ENCODE peak calls at places on chromosomes 2 and 18, in nine cellular contexts. One of them, this sample, is unnamed.

GRCh38 chr18:60556326-60556725 is 183.8 kb upstream of the MC4R start:
- DNase-seq in effector CD4-positive, alpha-beta T cell: no peak
- DNase-seq in Right ventricle myocardium superior: no peak
- DNase-seq in GM20000: no peak
- DNase-seq in astrocyte of the hippocampus: no peak
- DNase-seq in stimulated activated naive CD8-positive, alpha-beta T cell treated with anti-CD3 and anti-CD28 coated beads, Interleukin-15, Interleukin-2, amounts not matched to agents 100 U/mL and 50 U/mL, for 24 hours: no peak
- DNase-seq in endothelial cell: no peak
- DNase-seq in NCI-H1105: no peak
- DNase-seq in progenitor cell of endocrine pancreas: no peak
- DNase-seq in this sample: no peak

GRCh38 chr2:62382757-62383156 is 123.2 kb downstream of the TMEM17 start:
- DNase-seq in astrocyte of the hippocampus: peak; percentile 46
- DNase-seq in endothelial cell: no peak
- DNase-seq in NCI-H1105: no peak
- DNase-seq in Right ventricle myocardium superior: no peak
- DNase-seq in effector CD4-positive, alpha-beta T cell: no peak
- DNase-seq in stimulated activated naive CD8-positive, alpha-beta T cell treated with anti-CD3 and anti-CD28 coated beads, Interleukin-15, Interleukin-2, amounts not matched to agents 100 U/mL and 50 U/mL, for 24 hours: no peak
- DNase-seq in GM20000: no peak
- DNase-seq in progenitor cell of endocrine pancreas: no peak
- DNase-seq in this sample: no peak

GRCh38 chr2:127675335-127676261 is at the start of gene LIMS2:
- DNase-seq in astrocyte of the hippocampus: peak; percentile 72
- DNase-seq in progenitor cell of endocrine pancreas: no peak
- DNase-seq in GM20000: no peak
- DNase-seq in stimulated activated naive CD8-positive, alpha-beta T cell treated with anti-CD3 and anti-CD28 coated beads, Interleukin-15, Interleukin-2, amounts not matched to agents 100 U/mL and 50 U/mL, for 24 hours: no peak
- DNase-seq in endothelial cell: no peak
- DNase-seq in effector CD4-positive, alpha-beta T cell: no peak
- DNase-seq in Right ventricle myocardium superior: peak; percentile 75
- DNase-seq in NCI-H1105: no peak
- DNase-seq in this sample: peak; percentile 68

GRCh38 chr2:12397861-12398260 is 318.9 kb upstream of the TRIB2 start:
- DNase-seq in endothelial cell: no peak
- DNase-seq in astrocyte of the hippocampus: no peak
- DNase-seq in progenitor cell of endocrine pancreas: no peak
- DNase-seq in Right ventricle myocardium superior: peak; percentile 41
- DNase-seq in effector CD4-positive, alpha-beta T cell: no peak
- DNase-seq in stimulated activated naive CD8-positive, alpha-beta T cell treated with anti-CD3 and anti-CD28 coated beads, Interleukin-15, Interleukin-2, amounts not matched to agents 100 U/mL and 50 U/mL, for 24 hours: no peak
- DNase-seq in NCI-H1105: no peak
- DNase-seq in GM20000: peak; percentile 10
- DNase-seq in this sample: peak; percentile 33

GRCh38 chr2:64311948-64312621 is 141.9 kb upstream of the LGALSL start:
- DNase-seq in effector CD4-positive, alpha-beta T cell: no peak
- DNase-seq in astrocyte of the hippocampus: peak; percentile 91
- DNase-seq in GM20000: no peak
- DNase-seq in endothelial cell: peak; percentile 26
- DNase-seq in Right ventricle myocardium superior: peak; percentile 84
- DNase-seq in NCI-H1105: no peak
- DNase-seq in progenitor cell of endocrine pancreas: no peak
- DNase-seq in stimulated activated naive CD8-positive, alpha-beta T cell treated with anti-CD3 and anti-CD28 coated beads, Interleukin-15, Interleukin-2, amounts not matched to agents 100 U/mL and 50 U/mL, for 24 hours: no peak
- DNase-seq in this sample: peak; percentile 94

GRCh38 chr2:45962522-45962921 is 311.0 kb downstream of the PRKCE start:
- DNase-seq in stimulated activated naive CD8-positive, alpha-beta T cell treated with anti-CD3 and anti-CD28 coated beads, Interleukin-15, Interleukin-2, amounts not matched to agents 100 U/mL and 50 U/mL, for 24 hours: no peak
- DNase-seq in effector CD4-positive, alpha-beta T cell: no peak
- DNase-seq in progenitor cell of endocrine pancreas: no peak
- DNase-seq in GM20000: no peak
- DNase-seq in astrocyte of the hippocampus: peak; percentile 88
- DNase-seq in NCI-H1105: peak; percentile 2
- DNase-seq in endothelial cell: no peak
- DNase-seq in Right ventricle myocardium superior: peak; percentile 82
- DNase-seq in this sample: peak; percentile 44

GRCh38 chr2:174343638-174344455 is 9.1 kb downstream of the SP9 start:
- DNase-seq in Right ventricle myocardium superior: peak; percentile 43
- DNase-seq in stimulated activated naive CD8-positive, alpha-beta T cell treated with anti-CD3 and anti-CD28 coated beads, Interleukin-15, Interleukin-2, amounts not matched to agents 100 U/mL and 50 U/mL, for 24 hours: no peak
- DNase-seq in progenitor cell of endocrine pancreas: no peak
- DNase-seq in effector CD4-positive, alpha-beta T cell: no peak
- DNase-seq in GM20000: peak; percentile 29
- DNase-seq in NCI-H1105: no peak
- DNase-seq in endothelial cell: peak; percentile 25
- DNase-seq in astrocyte of the hippocampus: peak; percentile 18
- DNase-seq in this sample: peak; percentile 46

GRCh38 chr18:5197032-5197434 is at the start of gene AKAIN1:
- DNase-seq in effector CD4-positive, alpha-beta T cell: no peak
- DNase-seq in Right ventricle myocardium superior: peak; percentile 50
- DNase-seq in GM20000: peak; percentile 51
- DNase-seq in endothelial cell: peak; percentile 76
- DNase-seq in progenitor cell of endocrine pancreas: peak; percentile 66
- DNase-seq in NCI-H1105: peak; percentile 14
- DNase-seq in astrocyte of the hippocampus: peak; percentile 85
- DNase-seq in stimulated activated naive CD8-positive, alpha-beta T cell treated with anti-CD3 and anti-CD28 coated beads, Interleukin-15, Interleukin-2, amounts not matched to agents 100 U/mL and 50 U/mL, for 24 hours: peak; percentile 45
- DNase-seq in this sample: peak; percentile 95

GRCh38 chr2:151665959-151666358 is 68.3 kb downstream of the NEB start:
- DNase-seq in endothelial cell: no peak
- DNase-seq in progenitor cell of endocrine pancreas: no peak
- DNase-seq in Right ventricle myocardium superior: no peak
- DNase-seq in stimulated activated naive CD8-positive, alpha-beta T cell treated with anti-CD3 and anti-CD28 coated beads, Interleukin-15, Interleukin-2, amounts not matched to agents 100 U/mL and 50 U/mL, for 24 hours: no peak
- DNase-seq in effector CD4-positive, alpha-beta T cell: no peak
- DNase-seq in astrocyte of the hippocampus: no peak
- DNase-seq in GM20000: no peak
- DNase-seq in NCI-H1105: no peak
- DNase-seq in this sample: no peak

GRCh38 chr2:100178085-100178788 is 35.8 kb upstream of the AFF3 start:
- DNase-seq in endothelial cell: peak; percentile 63
- DNase-seq in NCI-H1105: no peak
- DNase-seq in astrocyte of the hippocampus: peak; percentile 43
- DNase-seq in progenitor cell of endocrine pancreas: no peak
- DNase-seq in Right ventricle myocardium superior: no peak
- DNase-seq in effector CD4-positive, alpha-beta T cell: no peak
- DNase-seq in stimulated activated naive CD8-positive, alpha-beta T cell treated with anti-CD3 and anti-CD28 coated beads, Interleukin-15, Interleukin-2, amounts not matched to agents 100 U/mL and 50 U/mL, for 24 hours: peak; percentile 32
- DNase-seq in GM20000: no peak
- DNase-seq in this sample: peak; percentile 53

GRCh38 chr2:182625814-182626213 is 90.2 kb upstream of the DNAJC10 start:
- DNase-seq in Right ventricle myocardium superior: no peak
- DNase-seq in GM20000: no peak
- DNase-seq in endothelial cell: no peak
- DNase-seq in effector CD4-positive, alpha-beta T cell: no peak
- DNase-seq in stimulated activated naive CD8-positive, alpha-beta T cell treated with anti-CD3 and anti-CD28 coated beads, Interleukin-15, Interleukin-2, amounts not matched to agents 100 U/mL and 50 U/mL, for 24 hours: no peak
- DNase-seq in progenitor cell of endocrine pancreas: no peak
- DNase-seq in NCI-H1105: peak; percentile 37
- DNase-seq in astrocyte of the hippocampus: no peak
- DNase-seq in this sample: peak; percentile 69

GRCh38 chr2:26970928-26971627 is 641 bp downstream of the MAPRE3 start:
- DNase-seq in progenitor cell of endocrine pancreas: no peak
- DNase-seq in Right ventricle myocardium superior: no peak
- DNase-seq in GM20000: no peak
- DNase-seq in effector CD4-positive, alpha-beta T cell: no peak
- DNase-seq in endothelial cell: no peak
- DNase-seq in astrocyte of the hippocampus: peak; percentile 43
- DNase-seq in NCI-H1105: no peak
- DNase-seq in stimulated activated naive CD8-positive, alpha-beta T cell treated with anti-CD3 and anti-CD28 coated beads, Interleukin-15, Interleukin-2, amounts not matched to agents 100 U/mL and 50 U/mL, for 24 hours: peak; percentile 9
- DNase-seq in this sample: peak; percentile 68

GRCh38 chr2:855177-855576 is 95.5 kb upstream of the SNTG2 start:
- DNase-seq in effector CD4-positive, alpha-beta T cell: no peak
- DNase-seq in Right ventricle myocardium superior: no peak
- DNase-seq in astrocyte of the hippocampus: no peak
- DNase-seq in progenitor cell of endocrine pancreas: no peak
- DNase-seq in GM20000: no peak
- DNase-seq in NCI-H1105: no peak
- DNase-seq in stimulated activated naive CD8-positive, alpha-beta T cell treated with anti-CD3 and anti-CD28 coated beads, Interleukin-15, Interleukin-2, amounts not matched to agents 100 U/mL and 50 U/mL, for 24 hours: no peak
- DNase-seq in endothelial cell: no peak
- DNase-seq in this sample: no peak

GRCh38 chr2:86069783-86070339 is 35.8 kb downstream of the POLR1A start:
- DNase-seq in effector CD4-positive, alpha-beta T cell: no peak
- DNase-seq in progenitor cell of endocrine pancreas: no peak
- DNase-seq in astrocyte of the hippocampus: no peak
- DNase-seq in GM20000: no peak
- DNase-seq in Right ventricle myocardium superior: no peak
- DNase-seq in stimulated activated naive CD8-positive, alpha-beta T cell treated with anti-CD3 and anti-CD28 coated beads, Interleukin-15, Interleukin-2, amounts not matched to agents 100 U/mL and 50 U/mL, for 24 hours: no peak
- DNase-seq in endothelial cell: no peak
- DNase-seq in NCI-H1105: no peak
- DNase-seq in this sample: no peak

GRCh38 chr2:97910403-97911209 is 85.1 kb downstream of the TMEM131 start:
- DNase-seq in progenitor cell of endocrine pancreas: no peak
- DNase-seq in astrocyte of the hippocampus: no peak
- DNase-seq in Right ventricle myocardium superior: no peak
- DNase-seq in NCI-H1105: no peak
- DNase-seq in stimulated activated naive CD8-positive, alpha-beta T cell treated with anti-CD3 and anti-CD28 coated beads, Interleukin-15, Interleukin-2, amounts not matched to agents 100 U/mL and 50 U/mL, for 24 hours: no peak
- DNase-seq in endothelial cell: no peak
- DNase-seq in GM20000: no peak
- DNase-seq in effector CD4-positive, alpha-beta T cell: no peak
- DNase-seq in this sample: no peak

GRCh38 chr2:151410485-151410833 is 757 bp downstream of the RIF1 start:
- DNase-seq in Right ventricle myocardium superior: peak; percentile 55
- DNase-seq in stimulated activated naive CD8-positive, alpha-beta T cell treated with anti-CD3 and anti-CD28 coated beads, Interleukin-15, Interleukin-2, amounts not matched to agents 100 U/mL and 50 U/mL, for 24 hours: peak; percentile 46
- DNase-seq in NCI-H1105: peak; percentile 29
- DNase-seq in astrocyte of the hippocampus: peak; percentile 42
- DNase-seq in progenitor cell of endocrine pancreas: no peak
- DNase-seq in effector CD4-positive, alpha-beta T cell: peak; percentile 35
- DNase-seq in endothelial cell: peak; percentile 26
- DNase-seq in GM20000: peak; percentile 55
- DNase-seq in this sample: peak; percentile 79

GRCh38 chr2:149483004-149483605 is 104.5 kb downstream of the MMADHC start:
- DNase-seq in endothelial cell: no peak
- DNase-seq in stimulated activated naive CD8-positive, alpha-beta T cell treated with anti-CD3 and anti-CD28 coated beads, Interleukin-15, Interleukin-2, amounts not matched to agents 100 U/mL and 50 U/mL, for 24 hours: no peak
- DNase-seq in progenitor cell of endocrine pancreas: no peak
- DNase-seq in effector CD4-positive, alpha-beta T cell: no peak
- DNase-seq in NCI-H1105: no peak
- DNase-seq in GM20000: no peak
- DNase-seq in astrocyte of the hippocampus: peak; percentile 42
- DNase-seq in Right ventricle myocardium superior: no peak
- DNase-seq in this sample: no peak

GRCh38 chr2:96763511-96764252 is 3.0 kb downstream of the CNNM4 start:
- DNase-seq in stimulated activated naive CD8-positive, alpha-beta T cell treated with anti-CD3 and anti-CD28 coated beads, Interleukin-15, Interleukin-2, amounts not matched to agents 100 U/mL and 50 U/mL, for 24 hours: peak; percentile 37
- DNase-seq in effector CD4-positive, alpha-beta T cell: no peak
- DNase-seq in astrocyte of the hippocampus: peak; percentile 44
- DNase-seq in NCI-H1105: peak; percentile 26
- DNase-seq in progenitor cell of endocrine pancreas: no peak
- DNase-seq in endothelial cell: peak; percentile 37
- DNase-seq in GM20000: peak; percentile 66
- DNase-seq in Right ventricle myocardium superior: no peak
- DNase-seq in this sample: peak; percentile 75

GRCh38 chr2:134411279-134411827 is 157.5 kb downstream of the MGAT5 start:
- DNase-seq in Right ventricle myocardium superior: no peak
- DNase-seq in NCI-H1105: peak; percentile 68
- DNase-seq in astrocyte of the hippocampus: no peak
- DNase-seq in stimulated activated naive CD8-positive, alpha-beta T cell treated with anti-CD3 and anti-CD28 coated beads, Interleukin-15, Interleukin-2, amounts not matched to agents 100 U/mL and 50 U/mL, for 24 hours: no peak
- DNase-seq in progenitor cell of endocrine pancreas: no peak
- DNase-seq in endothelial cell: no peak
- DNase-seq in GM20000: no peak
- DNase-seq in effector CD4-positive, alpha-beta T cell: no peak
- DNase-seq in this sample: peak; percentile 39

GRCh38 chr2:128536925-128537620 is 218.4 kb upstream of the HS6ST1 start:
- DNase-seq in NCI-H1105: no peak
- DNase-seq in GM20000: no peak
- DNase-seq in effector CD4-positive, alpha-beta T cell: no peak
- DNase-seq in progenitor cell of endocrine pancreas: no peak
- DNase-seq in stimulated activated naive CD8-positive, alpha-beta T cell treated with anti-CD3 and anti-CD28 coated beads, Interleukin-15, Interleukin-2, amounts not matched to agents 100 U/mL and 50 U/mL, for 24 hours: peak; percentile 11
- DNase-seq in astrocyte of the hippocampus: peak; percentile 94
- DNase-seq in Right ventricle myocardium superior: no peak
- DNase-seq in endothelial cell: no peak
- DNase-seq in this sample: no peak

GRCh38 chr18:13444430-13445240 is 226.1 kb downstream of the LDLRAD4 start:
- DNase-seq in GM20000: no peak
- DNase-seq in Right ventricle myocardium superior: no peak
- DNase-seq in astrocyte of the hippocampus: no peak
- DNase-seq in stimulated activated naive CD8-positive, alpha-beta T cell treated with anti-CD3 and anti-CD28 coated beads, Interleukin-15, Interleukin-2, amounts not matched to agents 100 U/mL and 50 U/mL, for 24 hours: no peak
- DNase-seq in progenitor cell of endocrine pancreas: no peak
- DNase-seq in NCI-H1105: no peak
- DNase-seq in endothelial cell: no peak
- DNase-seq in effector CD4-positive, alpha-beta T cell: no peak
- DNase-seq in this sample: no peak

GRCh38 chr2:138814123-138814883 is 34.1 kb upstream of the NXPH2 start:
- DNase-seq in progenitor cell of endocrine pancreas: no peak
- DNase-seq in astrocyte of the hippocampus: no peak
- DNase-seq in Right ventricle myocardium superior: no peak
- DNase-seq in effector CD4-positive, alpha-beta T cell: no peak
- DNase-seq in endothelial cell: no peak
- DNase-seq in GM20000: no peak
- DNase-seq in NCI-H1105: peak; percentile 58
- DNase-seq in stimulated activated naive CD8-positive, alpha-beta T cell treated with anti-CD3 and anti-CD28 coated beads, Interleukin-15, Interleukin-2, amounts not matched to agents 100 U/mL and 50 U/mL, for 24 hours: no peak
- DNase-seq in this sample: no peak

GRCh38 chr2:42736598-42737322 is 27.2 kb downstream of the OXER1 start:
- DNase-seq in stimulated activated naive CD8-positive, alpha-beta T cell treated with anti-CD3 and anti-CD28 coated beads, Interleukin-15, Interleukin-2, amounts not matched to agents 100 U/mL and 50 U/mL, for 24 hours: no peak
- DNase-seq in NCI-H1105: no peak
- DNase-seq in GM20000: no peak
- DNase-seq in effector CD4-positive, alpha-beta T cell: no peak
- DNase-seq in endothelial cell: no peak
- DNase-seq in Right ventricle myocardium superior: no peak
- DNase-seq in progenitor cell of endocrine pancreas: no peak
- DNase-seq in astrocyte of the hippocampus: no peak
- DNase-seq in this sample: no peak

GRCh38 chr2:171830039-171830438 is 64.0 kb downstream of the SLC25A12 start:
- DNase-seq in effector CD4-positive, alpha-beta T cell: no peak
- DNase-seq in Right ventricle myocardium superior: no peak
- DNase-seq in astrocyte of the hippocampus: no peak
- DNase-seq in GM20000: no peak
- DNase-seq in progenitor cell of endocrine pancreas: no peak
- DNase-seq in endothelial cell: no peak
- DNase-seq in stimulated activated naive CD8-positive, alpha-beta T cell treated with anti-CD3 and anti-CD28 coated beads, Interleukin-15, Interleukin-2, amounts not matched to agents 100 U/mL and 50 U/mL, for 24 hours: no peak
- DNase-seq in NCI-H1105: no peak
- DNase-seq in this sample: no peak

GRCh38 chr2:203706403-203706802 is at the start of gene CD28:
- DNase-seq in astrocyte of the hippocampus: no peak
- DNase-seq in GM20000: peak; percentile 78
- DNase-seq in effector CD4-positive, alpha-beta T cell: peak; percentile 82
- DNase-seq in stimulated activated naive CD8-positive, alpha-beta T cell treated with anti-CD3 and anti-CD28 coated beads, Interleukin-15, Interleukin-2, amounts not matched to agents 100 U/mL and 50 U/mL, for 24 hours: peak; percentile 85
- DNase-seq in progenitor cell of endocrine pancreas: no peak
- DNase-seq in Right ventricle myocardium superior: peak; percentile 53
- DNase-seq in NCI-H1105: no peak
- DNase-seq in endothelial cell: no peak
- DNase-seq in this sample: no peak

GRCh38 chr2:17976871-17977746 is 98.6 kb downstream of the KCNS3 start:
- DNase-seq in endothelial cell: no peak
- DNase-seq in progenitor cell of endocrine pancreas: no peak
- DNase-seq in Right ventricle myocardium superior: no peak
- DNase-seq in NCI-H1105: no peak
- DNase-seq in astrocyte of the hippocampus: peak; percentile 97
- DNase-seq in GM20000: no peak
- DNase-seq in stimulated activated naive CD8-positive, alpha-beta T cell treated with anti-CD3 and anti-CD28 coated beads, Interleukin-15, Interleukin-2, amounts not matched to agents 100 U/mL and 50 U/mL, for 24 hours: no peak
- DNase-seq in effector CD4-positive, alpha-beta T cell: no peak
- DNase-seq in this sample: peak; percentile 49

GRCh38 chr2:231452799-231453508 is 11.3 kb downstream of the NCL start:
- DNase-seq in effector CD4-positive, alpha-beta T cell: no peak
- DNase-seq in NCI-H1105: peak; percentile 51
- DNase-seq in progenitor cell of endocrine pancreas: no peak
- DNase-seq in Right ventricle myocardium superior: no peak
- DNase-seq in GM20000: no peak
- DNase-seq in astrocyte of the hippocampus: no peak
- DNase-seq in endothelial cell: no peak
- DNase-seq in stimulated activated naive CD8-positive, alpha-beta T cell treated with anti-CD3 and anti-CD28 coated beads, Interleukin-15, Interleukin-2, amounts not matched to agents 100 U/mL and 50 U/mL, for 24 hours: no peak
- DNase-seq in this sample: peak; percentile 19

GRCh38 chr2:42567389-42567788 is 1.0 kb upstream of the MTA3 start:
- DNase-seq in GM20000: no peak
- DNase-seq in NCI-H1105: no peak
- DNase-seq in stimulated activated naive CD8-positive, alpha-beta T cell treated with anti-CD3 and anti-CD28 coated beads, Interleukin-15, Interleukin-2, amounts not matched to agents 100 U/mL and 50 U/mL, for 24 hours: no peak
- DNase-seq in endothelial cell: no peak
- DNase-seq in astrocyte of the hippocampus: peak; percentile 73
- DNase-seq in progenitor cell of endocrine pancreas: no peak
- DNase-seq in Right ventricle myocardium superior: no peak
- DNase-seq in effector CD4-positive, alpha-beta T cell: no peak
- DNase-seq in this sample: peak; percentile 32

This sample was measured in left kidney.